ENCODE peak calls at places on chromosomes 11 and 22, in eight cellular contexts. V is right cardiac atrium, L is body of pancreas, M is IMR-90, H is skeletal muscle cell, E is adrenal gland, T is lower lobe of right lung, W is OCI-LY7. O is an unnamed sample.

GRCh38 chr11:69055598-69056516 is 7.1 kb downstream of the TPCN2 start:
- DNase-seq in T (peak), L (peak), W (peak), H (no peak), V (peak), E (peak), M (no peak), O (no peak)

GRCh38 chr11:77374108-77374507 is 72.6 kb upstream of the GDPD4 start:
- DNase-seq in W (no peak), E (no peak), L (no peak), V (no peak), M (peak), H (peak), T (no peak), O (no peak)

GRCh38 chr11:134667505-134667904 is 255.5 kb upstream of the B3GAT1 start:
- DNase-seq in V (no peak), E (no peak), M (no peak), T (no peak), L (no peak), W (no peak), H (no peak), O (no peak)

GRCh38 chr11:1830500-1831223 is 4.1 kb upstream of the SYT8 start:
- DNase-seq in W (no peak), H (no peak), M (no peak), L (peak), E (no peak), T (peak), V (no peak), O (no peak)

GRCh38 chr22:28034760-28035401 is 115.8 kb upstream of the PITPNB start:
- DNase-seq in T (no peak), E (peak), V (peak), W (no peak), M (peak), H (peak), L (peak), O (peak)

GRCh38 chr11:14358729-14359439 is at the start of gene RRAS2:
- DNase-seq in V (peak), E (peak), T (peak), M (peak), H (no peak), L (peak), W (no peak), O (peak)

GRCh38 chr11:117376517-117376916 is 48.9 kb downstream of the CEP164 start:
- DNase-seq in E (no peak), V (no peak), M (no peak), W (no peak), L (no peak), T (no peak), H (no peak), O (no peak)

GRCh38 chr11:131999084-131999483 is 628.7 kb downstream of the NTM start:
- DNase-seq in T (no peak), H (no peak), V (no peak), L (no peak), W (no peak), E (no peak), M (no peak), O (no peak)

GRCh38 chr11:45248501-45249011 is 37.6 kb downstream of the SYT13 start:
- DNase-seq in H (no peak), E (no peak), W (no peak), M (no peak), L (no peak), V (no peak), T (no peak), O (no peak)

GRCh38 chr22:38835888-38836301 is 7.9 kb downstream of the NPTXR start:
- DNase-seq in T (no peak), W (no peak), H (peak), E (no peak), L (no peak), M (peak), V (no peak), O (no peak)

GRCh38 chr11:8760896-8761295 is 78.3 kb downstream of the RPL27A start:
- DNase-seq in L (no peak), H (no peak), V (no peak), M (peak), W (no peak), E (no peak), T (no peak), O (no peak)

GRCh38 chr11:102603091-102603490 is 22.0 kb downstream of the MMP20 start:
- DNase-seq in L (peak), T (no peak), M (peak), W (no peak), E (no peak), V (no peak), H (peak), O (no peak)

GRCh38 chr22:39175127-39176066 is 22.9 kb upstream of the CBX7 start:
- DNase-seq in L (no peak), H (no peak), M (no peak), W (no peak), E (no peak), T (no peak), V (peak), O (no peak)

GRCh38 chr11:36077886-36078685 is 134.2 kb downstream of the LDLRAD3 start:
- DNase-seq in E (no peak), T (no peak), H (no peak), M (no peak), L (no peak), W (no peak), V (no peak), O (no peak)

GRCh38 chr11:108975641-108976071 is 310.8 kb downstream of the DDX10 start:
- DNase-seq in V (peak), T (no peak), M (no peak), L (peak), E (no peak), W (no peak), H (no peak), O (no peak)

GRCh38 chr11:57131080-57131790 is 50.5 kb upstream of the LRRC55 start:
- DNase-seq in V (peak), M (peak), L (peak), E (peak), H (no peak), T (no peak), W (no peak), O (no peak)

GRCh38 chr11:35144103-35144741 is 5.3 kb downstream of the CD44 start:
- DNase-seq in W (peak), T (no peak), M (peak), L (peak), E (no peak), V (no peak), H (no peak), O (peak)

GRCh38 chr11:47946682-47947575 is 33.4 kb upstream of the PTPRJ start:
- DNase-seq in M (peak), L (peak), T (peak), H (peak), V (peak), E (peak), W (no peak), O (no peak)

GRCh38 chr11:130509942-130510341 is 61.5 kb downstream of the ADAMTS15 start:
- DNase-seq in H (no peak), W (no peak), T (no peak), M (no peak), V (no peak), E (no peak), L (no peak), O (no peak)

GRCh38 chr11:94139421-94139820 is 10.8 kb downstream of the PANX1 start:
- DNase-seq in L (peak), W (no peak), V (peak), T (no peak), H (no peak), M (no peak), E (no peak), O (no peak)

GRCh38 chr22:46723882-46724281 is 14.2 kb downstream of the CERK start:
- DNase-seq in M (no peak), H (no peak), E (no peak), L (no peak), T (no peak), W (no peak), V (no peak), O (no peak)

GRCh38 chr22:49163258-49163959 is 664.3 kb downstream of the BRD1 start:
- DNase-seq in E (no peak), M (no peak), T (no peak), W (no peak), V (no peak), L (no peak), H (no peak), O (no peak)

GRCh38 chr11:94794287-94795168 is 26.4 kb downstream of the AMOTL1 start:
- DNase-seq in M (peak), T (peak), H (peak), L (peak), V (peak), W (no peak), E (peak), O (no peak)

GRCh38 chr11:68007498-68008380 is 2.4 kb upstream of the ALDH3B1 start:
- DNase-seq in M (no peak), L (no peak), H (no peak), T (no peak), W (no peak), E (no peak), V (peak), O (no peak)

GRCh38 chr22:44288951-44289350 is 23.8 kb downstream of the SHISAL1 start:
- DNase-seq in V (peak), E (no peak), W (no peak), M (no peak), T (no peak), L (no peak), H (no peak), O (no peak)

GRCh38 chr22:29658171-29658570 is 54.7 kb downstream of the NF2 start:
- DNase-seq in V (no peak), T (no peak), H (no peak), M (no peak), E (no peak), W (no peak), L (peak), O (no peak)

GRCh38 chr11:118703563-118704106 is 24.2 kb upstream of the TREH start:
- DNase-seq in W (no peak), E (peak), L (peak), T (no peak), H (no peak), M (no peak), V (no peak), O (no peak)

GRCh38 chr11:33868646-33869461 is 23.0 kb downstream of the LMO2 start:
- DNase-seq in L (no peak), W (no peak), H (no peak), T (no peak), M (no peak), E (no peak), V (peak), O (no peak)

GRCh38 chr22:20215742-20216141 is 52.4 kb downstream of the RTN4R start:
- DNase-seq in E (no peak), M (no peak), L (no peak), W (no peak), T (no peak), H (no peak), V (no peak), O (no peak)

GRCh38 chr11:62852523-62853188 is 13.3 kb upstream of the WDR74 start:
- DNase-seq in L (no peak), V (no peak), W (no peak), H (no peak), E (no peak), T (no peak), M (no peak), O (no peak)
- H3K4me3 ChIP-seq in L (no peak), V (no peak), W (peak), H (no peak), E (no peak), T (no peak), M (no peak), O (no peak)

DNA sequence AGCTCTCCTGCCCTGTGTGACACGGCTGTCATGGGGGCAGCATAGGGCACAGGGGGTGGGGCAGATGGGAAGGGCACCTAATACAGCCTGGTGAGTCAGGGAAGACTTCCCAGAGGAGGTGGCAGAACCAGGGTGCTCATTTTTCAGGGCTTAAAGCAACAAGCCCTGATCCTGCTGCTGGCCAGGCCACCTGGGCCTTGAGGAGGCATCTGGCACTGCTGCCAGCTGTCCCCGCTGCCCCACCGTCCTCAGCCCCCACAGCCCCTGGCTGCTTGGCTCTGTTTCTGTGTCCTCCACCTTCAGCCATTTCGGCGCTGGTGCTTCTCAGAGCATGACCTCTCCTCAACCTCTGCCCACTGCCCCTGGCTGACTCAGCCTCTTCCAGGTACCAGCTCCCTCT is 4.3 kb downstream of the MAP3K11 start:
- DNase-seq in V (no peak), L (no peak), W (no peak), M (no peak), H (no peak), T (no peak), E (no peak), O (no peak)
- H3K4me3 ChIP-seq in V (no peak), L (no peak), W (no peak), M (no peak), H (no peak), T (peak), E (no peak), O (no peak)

DNA sequence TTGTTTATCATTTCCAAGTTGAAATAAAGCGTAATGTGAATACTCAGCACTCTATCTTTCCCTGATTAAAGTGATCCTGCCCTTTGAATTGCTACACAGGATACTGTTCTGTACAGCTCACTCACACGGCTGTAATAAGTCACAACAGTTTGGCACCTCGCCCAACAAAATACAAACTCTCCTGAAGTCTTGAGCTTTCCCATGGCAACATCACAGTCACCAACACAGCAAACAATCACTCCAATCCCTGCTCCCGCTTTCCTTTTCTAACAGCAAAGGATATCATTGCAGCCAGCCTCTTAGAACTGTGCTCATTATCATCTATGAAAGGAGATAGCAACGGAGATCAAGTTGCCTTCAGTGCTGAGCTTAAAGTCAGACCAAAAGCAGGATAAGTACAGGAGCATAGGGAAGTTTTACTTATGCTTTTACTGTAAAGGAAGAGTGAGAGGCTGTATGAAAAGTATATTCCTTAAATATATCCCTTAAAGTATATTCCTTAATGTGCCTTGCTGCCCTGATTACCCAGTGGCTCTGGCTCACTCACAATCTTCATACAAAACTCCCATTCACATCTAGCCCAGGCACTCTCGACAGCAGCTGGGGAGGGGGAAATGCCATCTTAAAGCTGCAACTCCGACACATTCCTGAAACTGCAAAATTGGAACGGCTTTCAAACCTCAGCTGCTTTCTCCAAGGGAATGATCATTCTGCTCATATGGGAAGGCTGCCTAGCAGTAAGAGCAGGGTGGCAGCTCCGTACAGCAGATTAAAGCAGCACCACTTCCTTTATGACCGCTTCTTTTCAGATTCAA is 35.9 kb downstream of the MAML2 start:
- DNase-seq in L (peak), E (peak), V (peak), T (peak), H (peak), W (no peak), M (peak), O (no peak)
- H3K4me3 ChIP-seq in L (no peak), E (no peak), V (peak), T (peak), H (peak), W (no peak), M (peak), O (no peak)

DNA sequence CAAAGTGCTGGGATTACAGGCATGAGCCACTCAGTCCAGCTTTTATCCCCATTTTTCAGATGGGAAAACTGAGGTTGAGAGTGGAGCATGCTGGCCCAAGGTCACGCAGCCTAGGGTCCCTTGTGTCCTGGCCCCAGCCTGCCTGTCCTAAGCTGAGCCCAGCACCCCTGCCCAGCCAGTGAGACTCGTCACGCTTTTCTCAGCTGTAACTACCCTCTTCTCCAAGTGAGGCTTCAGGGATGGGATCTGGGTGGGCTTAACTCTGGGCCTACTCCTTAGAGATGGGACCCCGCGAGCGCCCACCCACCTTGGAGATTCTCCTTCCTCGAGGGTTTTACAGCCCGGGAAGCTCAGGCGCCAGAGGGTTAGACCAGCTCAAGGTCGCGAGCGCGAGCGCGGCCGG is 390 bp upstream of the TMEM151A start:
- DNase-seq in H (no peak), L (no peak), E (no peak), M (no peak), W (no peak), T (no peak), V (no peak), O (no peak)
- H3K4me3 ChIP-seq in H (peak), L (no peak), E (no peak), M (no peak), W (no peak), T (peak), V (peak), O (peak)

DNA sequence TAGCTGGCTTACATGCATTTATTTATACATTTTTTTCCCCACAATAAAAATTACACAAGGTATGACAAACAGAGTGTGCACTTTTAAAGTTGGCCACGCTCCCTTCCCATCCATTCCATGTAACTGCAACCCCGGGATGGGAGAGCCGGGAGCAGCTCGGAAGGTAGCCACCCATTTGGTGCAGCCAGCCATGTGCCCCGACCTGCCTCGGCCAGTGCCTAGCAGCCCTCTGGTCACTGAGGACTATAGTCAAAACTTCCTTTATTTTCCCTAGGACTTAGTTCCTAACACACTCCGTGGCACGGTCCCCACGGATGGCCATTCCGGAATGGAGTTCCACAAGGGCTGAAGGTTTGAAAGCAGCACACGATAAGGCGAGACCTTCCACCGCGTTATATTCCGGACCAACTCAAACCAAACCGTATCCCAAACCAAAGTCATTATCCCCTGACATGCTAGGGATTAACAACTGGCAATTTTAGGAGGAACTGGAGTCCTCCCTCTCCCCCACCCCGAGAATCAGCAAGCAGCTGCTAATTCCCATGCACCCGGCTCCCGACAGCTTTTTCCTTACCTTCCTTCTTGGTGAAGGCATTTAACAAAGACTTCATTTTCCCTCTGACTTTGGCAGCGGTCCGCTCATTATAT is 426.4 kb downstream of the SHANK2 start:
- DNase-seq in M (no peak), V (peak), L (peak), W (no peak), T (no peak), E (peak), H (no peak), O (no peak)
- H3K4me3 ChIP-seq in M (no peak), V (no peak), L (no peak), W (no peak), T (no peak), E (no peak), H (no peak), O (no peak)

O was measured in Jurkat, Clone E6-1.